ENCODE peak calls at places on chromosome 17, in five cellular contexts. One of them, this sample, is unnamed.
A peak's percentile ranks its signal among the peaks of the same experiment; 100 is the strongest.

GRCh38 chr17:28718317-28718672 is 627 bp upstream of the RAB34 start:
- DNase-seq in prostate gland: no peak
- DNase-seq in lower lobe of right lung: no peak
- DNase-seq in brain microvascular endothelial cell: no peak
- DNase-seq in HCT116: no peak
- DNase-seq in this sample: no peak

GRCh38 chr17:57375040-57375769 is 118.9 kb downstream of the MSI2 start:
- DNase-seq in lower lobe of right lung: no peak
- DNase-seq in brain microvascular endothelial cell: no peak
- DNase-seq in HCT116: no peak
- DNase-seq in prostate gland: no peak
- DNase-seq in this sample: no peak

GRCh38 chr17:31582151-31582907 is 190.9 kb downstream of the RAB11FIP4 start:
- DNase-seq in brain microvascular endothelial cell: peak; percentile 29
- DNase-seq in HCT116: no peak
- DNase-seq in lower lobe of right lung: peak; percentile 79
- DNase-seq in prostate gland: no peak
- DNase-seq in this sample: no peak

GRCh38 chr17:2502911-2503580 is 8.6 kb downstream of the METTL16 start:
- DNase-seq in lower lobe of right lung: no peak
- DNase-seq in brain microvascular endothelial cell: no peak
- DNase-seq in HCT116: no peak
- DNase-seq in prostate gland: no peak
- DNase-seq in this sample: no peak

GRCh38 chr17:35877345-35878029 is 2.7 kb downstream of the CCL5 start:
- DNase-seq in HCT116: no peak
- DNase-seq in brain microvascular endothelial cell: no peak
- DNase-seq in lower lobe of right lung: no peak
- DNase-seq in prostate gland: no peak
- DNase-seq in this sample: no peak

GRCh38 chr17:61338000-61338864 is 61.4 kb upstream of the TBX2 start:
- DNase-seq in brain microvascular endothelial cell: peak; percentile 84
- DNase-seq in HCT116: peak; percentile 84
- DNase-seq in prostate gland: no peak
- DNase-seq in lower lobe of right lung: no peak
- DNase-seq in this sample: peak; percentile 73

GRCh38 chr17:79677646-79678045 is 53.1 kb upstream of the ENPP7 start:
- DNase-seq in lower lobe of right lung: no peak
- DNase-seq in HCT116: no peak
- DNase-seq in prostate gland: no peak
- DNase-seq in brain microvascular endothelial cell: no peak
- DNase-seq in this sample: no peak

GRCh38 chr17:38552343-38552742 is 53.4 kb downstream of the SRCIN1 start:
- DNase-seq in prostate gland: no peak
- DNase-seq in HCT116: no peak
- DNase-seq in brain microvascular endothelial cell: no peak
- DNase-seq in lower lobe of right lung: no peak
- DNase-seq in this sample: no peak

GRCh38 chr17:53707546-53707945 is 115.2 kb upstream of the KIF2B start:
- DNase-seq in brain microvascular endothelial cell: no peak
- DNase-seq in prostate gland: no peak
- DNase-seq in lower lobe of right lung: no peak
- DNase-seq in HCT116: no peak
- DNase-seq in this sample: no peak

GRCh38 chr17:39769974-39770587 is 32.3 kb downstream of the GRB7 start:
- DNase-seq in lower lobe of right lung: no peak
- DNase-seq in prostate gland: peak; percentile 62
- DNase-seq in HCT116: peak; percentile 63
- DNase-seq in brain microvascular endothelial cell: no peak
- DNase-seq in this sample: peak; percentile 93

GRCh38 chr17:72886622-72887021 is 205.9 kb downstream of the SLC39A11 start:
- DNase-seq in HCT116: no peak
- DNase-seq in prostate gland: no peak
- DNase-seq in lower lobe of right lung: no peak
- DNase-seq in brain microvascular endothelial cell: no peak
- DNase-seq in this sample: no peak

GRCh38 chr17:38451030-38451839 is 23.0 kb downstream of the ARHGAP23 start:
- DNase-seq in lower lobe of right lung: peak; percentile 64
- DNase-seq in HCT116: no peak
- DNase-seq in prostate gland: no peak
- DNase-seq in brain microvascular endothelial cell: peak; percentile 50
- DNase-seq in this sample: no peak

GRCh38 chr17:36048061-36048460 is 16.0 kb upstream of the CCL18 start:
- DNase-seq in brain microvascular endothelial cell: no peak
- DNase-seq in HCT116: no peak
- DNase-seq in lower lobe of right lung: no peak
- DNase-seq in prostate gland: no peak
- DNase-seq in this sample: no peak

GRCh38 chr17:58284613-58285421 is 4.1 kb upstream of the MPO start:
- DNase-seq in brain microvascular endothelial cell: no peak
- DNase-seq in lower lobe of right lung: no peak
- DNase-seq in HCT116: no peak
- DNase-seq in prostate gland: no peak
- DNase-seq in this sample: no peak

GRCh38 chr17:49952912-49953497 is 16.0 kb upstream of the DLX4 start:
- DNase-seq in lower lobe of right lung: no peak
- DNase-seq in brain microvascular endothelial cell: no peak
- DNase-seq in prostate gland: no peak
- DNase-seq in HCT116: no peak
- DNase-seq in this sample: no peak

GRCh38 chr17:80751460-80752368 is 207.1 kb downstream of the RPTOR start:
- DNase-seq in prostate gland: no peak
- DNase-seq in lower lobe of right lung: no peak
- DNase-seq in brain microvascular endothelial cell: peak; percentile 25
- DNase-seq in HCT116: no peak
- DNase-seq in this sample: no peak

GRCh38 chr17:50807014-50807413 is 28.4 kb upstream of the WFIKKN2 start:
- DNase-seq in HCT116: no peak
- DNase-seq in brain microvascular endothelial cell: no peak
- DNase-seq in prostate gland: no peak
- DNase-seq in lower lobe of right lung: no peak
- DNase-seq in this sample: no peak

GRCh38 chr17:13833921-13834320 is 232.2 kb upstream of the HS3ST3A1 start:
- DNase-seq in lower lobe of right lung: no peak
- DNase-seq in prostate gland: no peak
- DNase-seq in brain microvascular endothelial cell: no peak
- DNase-seq in HCT116: no peak
- DNase-seq in this sample: peak; percentile 9

GRCh38 chr17:16997514-16998429 is 25.9 kb upstream of the TNFRSF13B start:
- DNase-seq in prostate gland: no peak
- DNase-seq in HCT116: no peak
- DNase-seq in brain microvascular endothelial cell: peak; percentile 16
- DNase-seq in lower lobe of right lung: no peak
- DNase-seq in this sample: no peak

GRCh38 chr17:19342611-19343255 is 19.8 kb downstream of the B9D1 start:
- DNase-seq in HCT116: no peak
- DNase-seq in lower lobe of right lung: no peak
- DNase-seq in prostate gland: no peak
- DNase-seq in brain microvascular endothelial cell: no peak
- DNase-seq in this sample: no peak

GRCh38 chr17:79851461-79851817 is 12.2 kb upstream of the CBX4 start:
- DNase-seq in brain microvascular endothelial cell: no peak
- DNase-seq in lower lobe of right lung: peak; percentile 73
- DNase-seq in prostate gland: peak; percentile 71
- DNase-seq in HCT116: peak; percentile 91
- DNase-seq in this sample: no peak

GRCh38 chr17:77281904-77282367 is 141.2 kb downstream of the SEC14L1 start:
- DNase-seq in HCT116: no peak
- DNase-seq in brain microvascular endothelial cell: no peak
- DNase-seq in lower lobe of right lung: peak; percentile 80
- DNase-seq in prostate gland: no peak
- DNase-seq in this sample: no peak

GRCh38 chr17:322006-322780 is 30.4 kb downstream of the RPH3AL start:
- DNase-seq in lower lobe of right lung: peak; percentile 35
- DNase-seq in HCT116: no peak
- DNase-seq in brain microvascular endothelial cell: no peak
- DNase-seq in prostate gland: no peak
- DNase-seq in this sample: no peak

GRCh38 chr17:64778367-64779290 is 116.5 kb upstream of the SMURF2 start:
- DNase-seq in lower lobe of right lung: peak; percentile 69
- DNase-seq in brain microvascular endothelial cell: no peak
- DNase-seq in prostate gland: no peak
- DNase-seq in HCT116: no peak
- DNase-seq in this sample: no peak

GRCh38 chr17:61335105-61335844 is 64.4 kb upstream of the TBX2 start:
- DNase-seq in prostate gland: no peak
- DNase-seq in brain microvascular endothelial cell: no peak
- DNase-seq in HCT116: no peak
- DNase-seq in lower lobe of right lung: no peak
- DNase-seq in this sample: no peak

DNA sequence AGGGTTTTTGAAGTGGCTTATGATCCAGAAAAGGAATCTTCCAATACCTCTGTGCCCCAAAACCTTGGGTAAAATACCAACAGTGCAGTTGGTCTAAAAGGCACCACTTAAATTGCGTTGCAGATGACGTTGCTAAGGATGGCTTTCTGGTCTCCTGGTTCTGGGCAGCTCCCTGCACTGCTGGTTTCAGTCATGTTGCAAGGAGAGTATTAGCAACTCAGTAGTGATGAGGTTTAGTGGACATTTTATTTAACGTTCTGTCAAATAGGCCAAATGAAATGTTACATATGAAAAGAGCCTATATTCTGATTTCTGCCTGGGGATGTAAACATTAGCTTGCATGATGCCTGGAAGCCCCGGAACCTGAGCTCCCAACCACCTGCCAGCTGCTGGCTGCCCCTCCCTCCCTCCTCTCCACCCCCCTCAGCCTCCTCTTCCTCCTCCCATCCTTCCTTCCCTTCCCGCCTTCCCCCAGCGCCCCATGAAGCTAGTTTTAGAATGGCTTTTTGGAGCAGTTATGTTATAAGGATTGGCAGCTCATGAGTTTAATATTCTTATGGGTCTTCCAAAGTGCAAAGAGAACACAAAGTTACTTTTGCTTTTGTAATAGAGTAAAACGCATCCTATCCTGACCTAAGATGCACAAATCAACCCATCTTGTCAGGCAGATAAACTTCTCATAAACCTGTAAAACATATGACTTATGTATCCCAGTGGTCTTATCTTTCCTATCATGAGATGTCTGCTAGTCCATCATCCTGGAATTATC is 20.7 kb downstream of the CD7 start:
- DNase-seq in lower lobe of right lung: no peak
- DNase-seq in HCT116: no peak
- DNase-seq in prostate gland: no peak
- DNase-seq in brain microvascular endothelial cell: no peak
- DNase-seq in this sample: no peak
- H3K4me3 ChIP-seq in lower lobe of right lung: peak overlapping the region; percentile 56
- H3K4me3 ChIP-seq in HCT116: peak overlapping the region; percentile 62
- H3K4me3 ChIP-seq in prostate gland: peak overlapping the region; percentile 43
- H3K4me3 ChIP-seq in brain microvascular endothelial cell: no peak overlapping the region
- H3K4me3 ChIP-seq in this sample: peak overlapping the region; percentile 41

DNA sequence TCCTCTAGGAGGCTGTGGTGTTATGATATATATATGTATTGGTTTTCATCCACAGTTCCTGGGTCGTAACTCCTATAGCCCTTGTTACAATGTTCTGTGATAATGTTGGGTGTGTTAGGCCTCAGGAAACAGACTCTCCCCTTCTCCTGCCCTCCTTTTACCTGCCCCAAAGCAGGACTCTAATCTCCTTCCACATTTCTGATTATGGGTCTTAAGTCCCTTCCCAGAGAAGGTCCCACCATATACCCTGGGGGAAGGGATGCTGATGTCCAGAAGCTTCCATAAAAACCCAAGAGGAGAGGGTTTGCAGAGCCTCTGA is 450 bp upstream of the C1QBP start:
- DNase-seq in prostate gland: no peak
- DNase-seq in HCT116: no peak
- DNase-seq in lower lobe of right lung: no peak
- DNase-seq in brain microvascular endothelial cell: no peak
- DNase-seq in this sample: no peak
- TF ChIP-seq CTCF in prostate gland: no peak
- TF ChIP-seq CTCF in HCT116: no peak
- TF ChIP-seq CTCF in lower lobe of right lung: peak; percentile 48
- TF ChIP-seq CTCF in brain microvascular endothelial cell: no peak
- TF ChIP-seq CTCF in this sample: no peak

GRCh38 chr17:45949755-45950320 is 49.2 kb upstream of the STH start:
- DNase-seq in lower lobe of right lung: no peak
- DNase-seq in HCT116: no peak
- DNase-seq in brain microvascular endothelial cell: no peak
- DNase-seq in prostate gland: no peak
- DNase-seq in this sample: no peak

GRCh38 chr17:45950888-45951287 is 48.2 kb upstream of the STH start:
- DNase-seq in brain microvascular endothelial cell: no peak
- DNase-seq in HCT116: no peak
- DNase-seq in lower lobe of right lung: no peak
- DNase-seq in prostate gland: no peak
- DNase-seq in this sample: no peak

GRCh38 chr17:45952814-45953320 is 46.2 kb upstream of the STH start:
- DNase-seq in lower lobe of right lung: no peak
- DNase-seq in HCT116: no peak
- DNase-seq in brain microvascular endothelial cell: no peak
- DNase-seq in prostate gland: no peak
- DNase-seq in this sample: no peak

GRCh38 chr17:45951941-45952340 is 47.1 kb upstream of the STH start:
- DNase-seq in lower lobe of right lung: no peak
- DNase-seq in prostate gland: no peak
- DNase-seq in HCT116: no peak
- DNase-seq in brain microvascular endothelial cell: peak; percentile 4
- DNase-seq in this sample: no peak

DNA sequence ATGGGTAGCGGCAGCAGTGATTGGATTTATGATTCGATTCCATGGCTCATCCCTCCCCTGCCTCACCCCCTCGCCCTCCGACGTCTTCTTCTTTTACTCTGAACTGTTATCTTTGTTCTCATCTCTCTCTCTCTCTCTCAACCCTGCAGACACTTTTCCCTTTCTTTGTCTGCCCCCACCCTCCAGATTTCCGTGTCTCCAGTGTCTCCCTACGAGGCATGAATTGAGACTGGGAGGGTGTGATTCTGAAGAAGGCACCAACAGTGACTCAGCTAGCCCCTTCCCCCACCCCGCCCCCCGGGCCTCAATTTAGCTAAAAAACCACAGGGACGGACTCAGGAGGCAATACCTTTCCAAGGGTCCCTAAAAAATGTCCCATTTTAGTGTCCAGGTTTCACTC is 47.6 kb upstream of the STH start:
- DNase-seq in brain microvascular endothelial cell: no peak
- DNase-seq in HCT116: no peak
- DNase-seq in prostate gland: no peak
- DNase-seq in lower lobe of right lung: no peak
- DNase-seq in this sample: no peak
- H3K4me3 ChIP-seq in brain microvascular endothelial cell: no peak overlapping the region
- H3K4me3 ChIP-seq in HCT116: no peak overlapping the region
- H3K4me3 ChIP-seq in prostate gland: no peak overlapping the region
- H3K4me3 ChIP-seq in lower lobe of right lung: no peak overlapping the region
- H3K4me3 ChIP-seq in this sample: no peak overlapping the region

GRCh38 chr17:82926081-82926480 is 86.3 kb upstream of the ZNF750 start:
- DNase-seq in HCT116: no peak
- DNase-seq in brain microvascular endothelial cell: no peak
- DNase-seq in prostate gland: no peak
- DNase-seq in lower lobe of right lung: peak; percentile 17
- DNase-seq in this sample: no peak

GRCh38 chr17:82925336-82925735 is 85.5 kb upstream of the ZNF750 start:
- DNase-seq in HCT116: no peak
- DNase-seq in prostate gland: no peak
- DNase-seq in brain microvascular endothelial cell: no peak
- DNase-seq in lower lobe of right lung: peak; percentile 34
- DNase-seq in this sample: no peak

GRCh38 chr17:82924214-82924613 is 84.4 kb upstream of the ZNF750 start:
- DNase-seq in prostate gland: no peak
- DNase-seq in HCT116: no peak
- DNase-seq in lower lobe of right lung: peak; percentile 27
- DNase-seq in brain microvascular endothelial cell: no peak
- DNase-seq in this sample: no peak

GRCh38 chr17:82923366-82924113 is 83.7 kb upstream of the ZNF750 start:
- DNase-seq in lower lobe of right lung: peak; percentile 29
- DNase-seq in HCT116: no peak
- DNase-seq in brain microvascular endothelial cell: no peak
- DNase-seq in prostate gland: no peak
- DNase-seq in this sample: no peak

GRCh38 chr17:82924812-82925211 is 85.0 kb upstream of the ZNF750 start:
- DNase-seq in HCT116: peak; percentile 10
- DNase-seq in lower lobe of right lung: peak; percentile 40
- DNase-seq in prostate gland: no peak
- DNase-seq in brain microvascular endothelial cell: no peak
- DNase-seq in this sample: no peak
- TF ChIP-seq CTCF in HCT116: no peak
- TF ChIP-seq CTCF in lower lobe of right lung: no peak
- TF ChIP-seq CTCF in prostate gland: no peak
- TF ChIP-seq CTCF in brain microvascular endothelial cell: peak; percentile 8
- TF ChIP-seq CTCF in this sample: no peak

This sample was measured in HFF-Myc.